ENCODE peak calls at places on chromosome 20, in eight cellular contexts. F, M, N, I, O, U, B and A are unnamed samples.
A peak's percentile ranks its signal among the peaks of the same experiment; 100 is the strongest.

GRCh38 chr20:53208110-53208908 is 236.2 kb downstream of the TSHZ2 start:
- DNase-seq in N (no peak), F (no peak), B (no peak), M (no peak), O (peak; percentile 49), U (no peak), I (no peak), A (no peak)

GRCh38 chr20:57377350-57377749 is 13.8 kb upstream of the RBM38 start:
- DNase-seq in N (no peak), I (no peak), O (no peak), B (no peak), U (no peak), M (no peak), F (no peak), A (no peak)

GRCh38 chr20:54199721-54200176 is 8.1 kb upstream of the PFDN4 start:
- DNase-seq in U (peak; percentile 37), F (peak; percentile 77), M (no peak), N (peak; percentile 91), I (peak; percentile 54), B (peak; percentile 75), O (peak; percentile 76), A (no peak)

GRCh38 chr20:5991623-5992441 is 41.4 kb downstream of the MCM8 start:
- DNase-seq in B (no peak), M (peak; percentile 60), I (no peak), F (peak; percentile 50), N (no peak), U (no peak), O (no peak), A (no peak)

GRCh38 chr20:56988446-56988845 is 278.0 kb downstream of the BMP7 start:
- DNase-seq in I (no peak), O (no peak), U (no peak), B (no peak), N (no peak), F (no peak), M (no peak), A (no peak)

GRCh38 chr20:25466846-25467245 is 59.4 kb downstream of the GINS1 start:
- DNase-seq in U (no peak), I (no peak), O (no peak), B (no peak), M (no peak), F (no peak), N (no peak), A (no peak)

GRCh38 chr20:62159835-62160234 is 16.3 kb downstream of the SS18L1 start:
- DNase-seq in U (no peak), I (no peak), N (no peak), O (peak; percentile 30), F (no peak), B (peak; percentile 44), M (no peak), A (no peak)

GRCh38 chr20:39829255-39829654 is 859.8 kb downstream of the MAFB start:
- DNase-seq in B (no peak), U (no peak), M (no peak), N (no peak), I (peak; percentile 13), O (peak; percentile 25), F (no peak), A (no peak)

GRCh38 chr20:823326-823902 is 10.1 kb upstream of the FAM110A start:
- DNase-seq in I (no peak), U (no peak), O (no peak), F (no peak), N (no peak), M (no peak), B (no peak), A (no peak)
- H3K4me3 ChIP-seq in I (no peak overlapping the region), U (no peak overlapping the region), O (no peak overlapping the region), F (no peak overlapping the region), N (no peak overlapping the region), M (no peak overlapping the region), B (no peak overlapping the region), A (no peak overlapping the region)

GRCh38 chr20:47319517-47320252 is 36.8 kb downstream of the ZMYND8 start:
- DNase-seq in N (no peak), U (no peak), M (no peak), O (peak; percentile 44), F (peak; percentile 42), I (peak; percentile 92), B (no peak), A (peak; percentile 78)
- H3K4me3 ChIP-seq in N (no peak overlapping the region), U (no peak overlapping the region), M (no peak overlapping the region), O (no peak overlapping the region), F (no peak overlapping the region), I (no peak overlapping the region), B (peak overlapping the region; percentile 21), A (no peak overlapping the region)

GRCh38 chr20:49674383-49675352 is 39.0 kb downstream of the B4GALT5 start:
- DNase-seq in U (no peak), B (no peak), N (no peak), M (peak; percentile 43), F (no peak), O (no peak), I (no peak), A (no peak)

GRCh38 chr20:49680475-49680874 is 33.2 kb downstream of the B4GALT5 start:
- DNase-seq in B (no peak), N (no peak), I (no peak), O (no peak), M (no peak), F (no peak), U (no peak), A (no peak)

GRCh38 chr20:49676581-49677291 is 36.9 kb downstream of the B4GALT5 start:
- DNase-seq in M (no peak), O (peak; percentile 81), U (no peak), F (peak; percentile 34), B (no peak), N (no peak), I (no peak), A (no peak)

GRCh38 chr20:49675368-49676151 is 38.1 kb downstream of the B4GALT5 start:
- DNase-seq in M (no peak), U (no peak), B (no peak), O (no peak), F (no peak), N (no peak), I (no peak), A (no peak)

GRCh38 chr20:49677777-49678758 is 35.6 kb downstream of the B4GALT5 start:
- DNase-seq in O (no peak), I (no peak), N (no peak), B (no peak), M (no peak), U (no peak), F (no peak), A (no peak)
- H3K4me3 ChIP-seq in O (no peak overlapping the region), I (no peak overlapping the region), N (no peak overlapping the region), B (no peak overlapping the region), M (no peak overlapping the region), U (no peak overlapping the region), F (no peak overlapping the region), A (no peak overlapping the region)

GRCh38 chr20:50070361-50070760 is 42.6 kb downstream of the UBE2V1 start:
- DNase-seq in F (no peak), O (peak; percentile 43), M (no peak), U (no peak), B (no peak), N (no peak), I (no peak), A (no peak)

GRCh38 chr20:50067461-50067860 is 45.5 kb downstream of the UBE2V1 start:
- DNase-seq in U (no peak), F (no peak), M (no peak), I (no peak), N (no peak), B (peak; percentile 16), O (no peak), A (no peak)

GRCh38 chr20:50073500-50073899 is 39.5 kb downstream of the UBE2V1 start:
- DNase-seq in N (no peak), F (no peak), B (peak; percentile 46), U (no peak), I (no peak), O (no peak), M (no peak), A (no peak)

GRCh38 chr20:50068041-50068651 is 44.8 kb downstream of the UBE2V1 start:
- DNase-seq in N (no peak), B (peak; percentile 55), U (no peak), M (no peak), I (no peak), F (no peak), O (no peak), A (no peak)

DNA sequence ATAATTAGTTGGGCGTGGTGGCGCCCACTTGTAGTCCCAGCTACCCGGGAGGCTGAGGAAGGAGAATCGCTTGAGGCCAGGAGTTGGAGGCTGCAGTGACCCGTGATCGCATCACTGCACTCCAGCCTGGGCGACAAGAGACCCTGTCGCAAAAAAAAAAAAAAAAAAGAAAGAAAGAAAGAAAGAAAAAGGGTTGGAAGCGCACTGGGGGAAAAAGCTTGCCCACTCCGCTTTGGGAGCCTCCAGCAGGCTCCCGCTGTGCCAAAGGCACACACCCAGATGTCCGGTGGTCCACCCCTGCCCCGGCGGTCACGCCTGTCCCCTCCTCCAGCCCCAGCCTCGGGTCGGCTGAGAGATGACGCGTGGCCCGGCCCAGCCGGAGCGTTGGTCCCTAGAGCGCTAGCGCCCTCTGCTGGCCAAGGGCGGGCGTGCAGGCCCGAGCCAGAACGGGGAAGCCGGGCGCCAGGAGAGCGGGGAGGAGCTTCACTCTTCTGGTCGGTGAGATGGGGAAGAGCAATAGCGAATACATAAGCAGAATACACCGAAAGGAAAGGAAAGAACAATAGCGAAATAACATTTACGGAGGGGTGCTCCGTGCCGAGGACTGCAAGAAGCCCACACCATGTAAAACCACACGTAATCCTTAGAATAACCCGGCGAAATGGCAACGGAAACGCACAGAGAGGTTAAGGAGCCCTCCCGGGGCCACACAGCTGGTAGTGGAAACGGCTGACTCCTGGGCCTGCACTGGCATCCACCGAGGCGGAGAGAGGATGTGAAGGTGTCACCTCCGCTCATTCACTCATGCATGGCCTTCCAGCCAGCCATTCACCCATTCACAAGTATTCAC is 41.7 kb downstream of the UBE2V1 start:
- DNase-seq in B (peak; percentile 96), I (peak; percentile 67), M (no peak), N (peak; percentile 94), U (no peak), F (peak; percentile 63), O (peak; percentile 86), A (no peak)
- H3K4me3 ChIP-seq in B (peak overlapping the region; percentile 37), I (no peak overlapping the region), M (peak overlapping the region; percentile 55), N (no peak overlapping the region), U (peak overlapping the region; percentile 59), F (peak overlapping the region; percentile 44), O (peak overlapping the region; percentile 40), A (peak overlapping the region; percentile 42)

GRCh38 chr20:38805958-38806854 is 709 bp downstream of the PPP1R16B start:
- DNase-seq in M (no peak), I (no peak), O (peak; percentile 48), F (no peak), B (peak; percentile 67), N (no peak), U (no peak), A (no peak)
- H3K4me3 ChIP-seq in M (peak overlapping the region; percentile 27), I (peak overlapping the region; percentile 76), O (peak overlapping the region; percentile 55), F (peak overlapping the region; percentile 45), B (peak overlapping the region; percentile 74), N (peak overlapping the region; percentile 41), U (peak overlapping the region; percentile 25), A (peak overlapping the region; percentile 45)